ENCODE peak calls at places on chromosomes 6 and 20, in five cellular contexts. B is psoas muscle, W is HepG2, H is GM13976, X is heart left ventricle. O is an unnamed sample.

GRCh38 chr6:131231103-131231502 is 95.8 kb downstream of the AKAP7 start:
- DNase-seq in H (no peak), B (no peak), W (no peak), X (no peak), O (no peak)

GRCh38 chr6:28053584-28053983 is 26.8 kb upstream of the ZNF165 start:
- DNase-seq in W (no peak), H (no peak), X (no peak), B (no peak), O (no peak)

GRCh38 chr6:9126845-9127560 is 691.7 kb upstream of the SLC35B3 start:
- DNase-seq in X (no peak), H (no peak), B (no peak), W (no peak), O (no peak)

GRCh38 chr6:161829186-161829794 is 555.4 kb upstream of the AGPAT4 start:
- DNase-seq in H (no peak), W (no peak), B (no peak), X (no peak), O (no peak)

GRCh38 chr6:116173928-116174327 is 48.0 kb upstream of the COL10A1 start:
- DNase-seq in H (no peak), X (no peak), W (no peak), B (no peak), O (no peak)

GRCh38 chr6:28789553-28790083 is 134.2 kb downstream of the TRIM27 start:
- DNase-seq in X (no peak), W (peak; percentile 80), B (no peak), H (no peak), O (no peak)

GRCh38 chr6:20757761-20758160 is 223.5 kb downstream of the CDKAL1 start:
- DNase-seq in X (no peak), B (no peak), W (no peak), H (no peak), O (no peak)

GRCh38 chr6:31158863-31159855 is 770 bp downstream of the TCF19 start:
- DNase-seq in B (no peak), W (peak; percentile 31), H (peak; percentile 57), X (no peak), O (no peak)

GRCh38 chr6:130890531-130890950 is 63.3 kb downstream of the SMLR1 start:
- DNase-seq in H (no peak), B (no peak), X (no peak), W (no peak), O (no peak)

GRCh38 chr20:63697357-63697867 is 960 bp downstream of the TNFRSF6B start:
- DNase-seq in B (peak; percentile 64), X (no peak), W (no peak), H (no peak), O (peak; percentile 41)

GRCh38 chr6:46749731-46750130 is 3.0 kb downstream of the ANKRD66 start:
- DNase-seq in W (no peak), X (no peak), B (no peak), H (no peak), O (no peak)

GRCh38 chr20:10965936-10966470 is 292.2 kb upstream of the JAG1 start:
- DNase-seq in X (no peak), H (no peak), B (no peak), W (no peak), O (no peak)

GRCh38 chr20:19885981-19886665 is 128.1 kb downstream of the RIN2 start:
- DNase-seq in X (peak; percentile 43), B (peak; percentile 74), H (no peak), W (peak; percentile 73), O (no peak)

GRCh38 chr6:166952567-166953464 is 3.5 kb downstream of the RNASET2 start:
- DNase-seq in B (no peak), W (no peak), X (no peak), H (no peak), O (no peak)

GRCh38 chr6:51569594-51569993 is 517.8 kb downstream of the PKHD1 start:
- DNase-seq in W (no peak), B (no peak), X (no peak), H (no peak), O (no peak)
- TF ChIP-seq CTCF in W (no peak), B (no peak), X (no peak), H (no peak), O (no peak)

DNA sequence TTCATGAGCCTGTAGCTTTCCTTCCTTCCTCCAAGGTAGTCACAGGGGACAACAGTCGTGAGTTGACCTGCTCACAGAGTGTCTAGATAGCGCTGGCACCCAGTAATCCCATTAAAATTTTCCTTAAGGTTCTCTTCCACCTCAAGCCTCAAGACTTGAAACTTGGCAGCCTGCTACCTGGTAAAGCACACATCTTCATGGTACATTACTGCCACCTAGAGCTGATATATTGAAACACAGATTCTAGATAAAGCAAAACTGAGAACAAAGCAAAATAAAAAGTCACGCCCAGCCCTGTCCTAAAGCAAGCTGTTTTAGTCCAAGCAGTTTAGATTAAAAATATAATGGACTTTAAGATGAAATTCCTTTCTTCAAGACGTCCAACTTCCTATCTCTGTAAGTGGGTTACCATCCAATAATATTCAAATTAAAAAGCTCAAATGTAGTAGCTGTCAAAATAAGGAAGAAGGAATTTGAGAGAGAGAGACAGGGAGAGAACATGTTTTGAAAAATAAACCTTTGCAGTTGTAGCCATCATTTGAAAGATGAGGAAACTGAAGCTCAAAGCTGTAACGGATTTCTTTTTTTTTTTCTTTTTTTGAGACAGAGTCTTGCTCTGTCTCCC is 50.7 kb upstream of the CD83 start:
- DNase-seq in B (no peak), H (peak; percentile 71), W (peak; percentile 55), X (no peak), O (no peak)
- TF ChIP-seq CTCF in B (peak; percentile 70), H (peak; percentile 62), W (peak; percentile 76), X (peak; percentile 51), O (peak; percentile 73)

DNA sequence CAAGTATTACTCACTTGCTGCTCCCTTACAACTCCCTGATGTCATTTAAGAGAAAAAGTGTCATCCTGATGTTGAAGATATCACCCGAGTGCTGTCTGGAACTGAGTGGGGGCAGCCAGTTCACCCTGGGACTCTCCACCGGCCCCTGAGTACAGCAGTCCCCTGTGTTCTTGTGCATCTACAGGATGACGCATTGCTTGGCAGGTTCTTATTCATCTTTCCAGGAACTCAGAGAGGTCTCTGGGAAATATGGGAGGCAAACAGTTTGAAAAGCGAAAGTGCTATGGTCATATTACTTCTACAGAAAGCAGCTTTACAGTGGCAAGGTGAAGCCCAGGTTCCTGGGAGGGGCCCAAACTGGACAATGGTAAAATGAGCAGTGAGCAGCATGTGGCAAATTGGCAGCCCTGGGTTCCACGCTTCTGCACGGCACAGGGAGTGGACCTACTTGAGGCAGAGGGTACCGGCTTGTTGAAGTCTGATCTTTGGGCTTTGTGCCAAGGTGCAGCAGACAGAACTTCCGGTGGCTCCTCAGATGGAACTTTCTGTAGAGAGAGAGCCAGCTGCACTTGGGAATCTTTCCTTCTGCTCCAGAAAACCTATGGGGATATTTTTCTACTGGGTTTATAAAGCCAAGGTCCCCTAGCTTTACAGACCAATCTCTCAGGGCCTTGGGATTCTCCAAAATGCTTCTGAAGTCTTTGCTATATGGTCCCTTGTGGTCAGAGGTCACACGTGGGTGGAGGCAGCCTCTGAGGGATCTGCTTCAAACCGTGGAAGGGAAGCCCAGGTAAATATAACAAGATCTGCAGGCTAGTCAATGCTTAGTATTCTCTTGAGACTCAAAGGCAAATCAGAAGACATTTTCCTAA is 128.3 kb downstream of the MAP3K7 start:
- DNase-seq in H (no peak), W (no peak), X (peak; percentile 10), B (no peak), O (no peak)
- TF ChIP-seq CTCF in H (no peak), W (no peak), X (no peak), B (no peak), O (no peak)

GRCh38 chr6:132247381-132248159 is 153.7 kb downstream of the MOXD1 start:
- DNase-seq in X (no peak), W (no peak), B (no peak), H (no peak), O (no peak)
- TF ChIP-seq CTCF in X (no peak), W (no peak), B (no peak), H (no peak), O (no peak)

DNA sequence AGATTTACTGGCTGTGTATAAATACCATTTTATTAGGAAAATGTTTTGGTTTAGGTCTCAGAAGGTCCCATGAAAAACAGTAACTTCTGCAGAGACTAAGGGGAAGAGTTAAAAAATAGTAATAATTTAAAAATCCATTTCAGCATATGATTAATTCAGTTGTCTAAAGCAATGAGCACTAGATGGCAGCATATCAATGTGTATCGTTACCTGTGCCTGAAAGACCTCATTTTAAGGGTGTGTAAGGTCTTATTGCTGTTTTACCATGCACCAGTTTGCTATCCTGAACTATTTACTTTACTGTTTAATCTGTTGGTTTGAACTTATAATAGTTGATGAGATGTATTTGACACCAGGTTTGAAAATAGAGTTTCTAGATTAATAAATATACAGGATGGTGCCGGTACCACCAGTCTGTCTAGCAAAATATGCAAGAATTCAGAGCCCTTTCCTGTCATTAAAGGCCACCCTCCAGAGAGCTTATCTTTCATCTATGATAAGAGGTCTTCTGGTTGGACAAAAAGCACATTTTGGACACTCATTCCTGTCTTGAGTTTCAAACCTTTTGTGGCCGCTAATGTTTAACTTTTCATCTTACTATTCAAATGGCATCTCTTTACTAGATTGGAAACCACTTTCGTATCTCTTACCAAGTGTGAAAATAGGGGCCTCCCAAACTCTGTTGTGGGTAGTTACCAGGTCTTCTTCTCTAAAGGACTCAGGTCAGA is 8.9 kb upstream of the AHI1 start:
- DNase-seq in X (no peak), W (peak; percentile 45), B (no peak), H (peak; percentile 27), O (no peak)
- TF ChIP-seq CTCF in X (peak; percentile 44), W (peak; percentile 71), B (peak; percentile 57), H (peak; percentile 65), O (peak; percentile 65)

DNA sequence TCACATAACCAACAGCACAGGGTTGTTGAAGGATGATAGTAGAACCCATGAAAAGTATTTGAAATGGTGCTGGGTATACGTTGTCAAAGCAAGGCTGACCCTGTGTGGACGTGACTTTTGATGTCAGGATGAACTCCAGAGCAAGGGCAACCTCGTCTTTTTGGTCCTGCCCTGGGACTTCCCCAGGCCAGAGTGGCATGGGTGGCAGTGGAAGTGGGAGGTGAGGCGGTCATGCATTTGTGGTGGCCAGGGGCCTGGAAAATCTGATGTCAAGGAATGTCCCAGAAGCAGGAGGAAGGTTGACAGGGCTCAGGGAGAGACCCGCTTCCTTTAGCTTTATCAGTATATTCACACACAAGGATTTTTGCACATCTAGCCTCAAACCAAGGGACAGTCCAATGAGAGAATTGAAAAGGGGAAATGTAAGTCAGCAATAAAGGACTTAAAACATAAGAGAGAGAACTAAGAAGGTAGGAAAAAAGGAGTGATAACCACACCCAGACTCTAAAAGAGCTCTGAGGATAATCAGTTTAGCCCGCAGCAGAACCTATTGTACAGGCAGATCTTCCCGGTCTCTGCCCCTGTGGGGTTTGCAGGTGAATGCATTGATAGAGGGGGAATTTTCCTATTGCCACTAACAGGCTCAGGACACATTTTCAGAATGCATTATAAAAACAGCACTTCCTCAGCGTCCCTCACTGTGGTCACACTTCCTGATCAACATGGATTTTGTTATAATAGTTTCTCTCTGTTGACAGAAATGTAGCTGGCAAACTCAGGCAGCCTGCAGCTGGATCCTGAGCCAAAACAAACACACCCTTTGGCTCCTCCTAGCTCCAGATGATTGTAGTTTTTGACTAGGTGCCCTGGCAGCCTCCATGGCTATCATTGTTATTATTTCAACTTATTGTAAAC is 98.7 kb upstream of the HDGFL1 start:
- DNase-seq in B (no peak), W (no peak), X (peak; percentile 69), H (no peak), O (no peak)
- TF ChIP-seq CTCF in B (peak; percentile 22), W (peak; percentile 7), X (no peak), H (no peak), O (no peak)

DNA sequence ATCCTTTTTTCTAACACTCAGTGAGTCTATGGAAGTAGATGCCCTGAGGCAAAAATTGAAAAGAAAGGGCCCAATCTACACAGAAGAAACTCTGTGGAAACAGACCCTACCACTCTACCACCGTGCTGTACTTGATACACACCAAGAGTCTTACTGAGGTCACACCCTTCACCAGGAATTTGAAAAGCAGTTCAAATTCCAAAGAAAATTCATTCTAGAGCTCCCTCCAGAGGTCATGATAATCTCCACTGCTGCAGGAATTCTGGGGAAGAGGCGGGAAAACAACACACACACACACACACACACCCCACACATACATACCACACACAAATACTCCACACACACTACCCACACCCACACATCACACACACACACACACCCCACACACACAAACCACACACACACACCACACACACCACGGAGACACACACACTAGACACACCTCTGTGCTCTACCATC is 336.8 kb downstream of the HDGFL1 start:
- DNase-seq in B (no peak), W (no peak), X (no peak), H (no peak), O (no peak)
- TF ChIP-seq CTCF in B (peak; percentile 7), W (no peak), X (peak; percentile 12), H (no peak), O (no peak)

O was measured in CD14-positive monocyte.